ENCODE peak calls at places on chromosome 21, in seven cellular contexts. One of them, this sample, is unnamed.

GRCh38 chr21:14959343-14959742 is 105.5 kb downstream of the NRIP1 start:
- DNase-seq in transverse colon: no peak
- DNase-seq in lower leg skin: no peak
- DNase-seq in CD8-positive, alpha-beta T cell: no peak
- DNase-seq in WERI-Rb-1: no peak
- DNase-seq in tibial artery: no peak
- DNase-seq in HAP-1: no peak
- DNase-seq in this sample: no peak

GRCh38 chr21:14259669-14260458 is 43.9 kb downstream of the RBM11 start:
- DNase-seq in CD8-positive, alpha-beta T cell: no peak
- DNase-seq in transverse colon: no peak
- DNase-seq in HAP-1: peak
- DNase-seq in lower leg skin: no peak
- DNase-seq in tibial artery: no peak
- DNase-seq in WERI-Rb-1: no peak
- DNase-seq in this sample: no peak

GRCh38 chr21:8990326-8991087 is 1530.9 kb upstream of the TPTE start:
- DNase-seq in HAP-1: no peak
- DNase-seq in tibial artery: no peak
- DNase-seq in lower leg skin: no peak
- DNase-seq in WERI-Rb-1: no peak
- DNase-seq in transverse colon: no peak
- DNase-seq in CD8-positive, alpha-beta T cell: no peak
- DNase-seq in this sample: peak

GRCh38 chr21:29166853-29167252 is 36.4 kb downstream of the MAP3K7CL start:
- DNase-seq in CD8-positive, alpha-beta T cell: no peak
- DNase-seq in lower leg skin: no peak
- DNase-seq in tibial artery: no peak
- DNase-seq in WERI-Rb-1: no peak
- DNase-seq in transverse colon: no peak
- DNase-seq in HAP-1: no peak
- DNase-seq in this sample: no peak

GRCh38 chr21:18155508-18156193 is 89.0 kb upstream of the CHODL start:
- DNase-seq in HAP-1: no peak
- DNase-seq in CD8-positive, alpha-beta T cell: no peak
- DNase-seq in WERI-Rb-1: no peak
- DNase-seq in lower leg skin: no peak
- DNase-seq in transverse colon: no peak
- DNase-seq in tibial artery: no peak
- DNase-seq in this sample: no peak

GRCh38 chr21:14773777-14774345 is 227.7 kb upstream of the SAMSN1 start:
- DNase-seq in WERI-Rb-1: peak
- DNase-seq in HAP-1: peak
- DNase-seq in lower leg skin: no peak
- DNase-seq in transverse colon: peak
- DNase-seq in tibial artery: no peak
- DNase-seq in CD8-positive, alpha-beta T cell: peak
- DNase-seq in this sample: peak

GRCh38 chr21:26887241-26887640 is 42.0 kb upstream of the ADAMTS1 start:
- DNase-seq in CD8-positive, alpha-beta T cell: no peak
- DNase-seq in transverse colon: no peak
- DNase-seq in HAP-1: no peak
- DNase-seq in tibial artery: no peak
- DNase-seq in WERI-Rb-1: no peak
- DNase-seq in lower leg skin: no peak
- DNase-seq in this sample: no peak

GRCh38 chr21:33802458-33802857 is 113.1 kb downstream of the ATP5PO start:
- DNase-seq in CD8-positive, alpha-beta T cell: no peak
- DNase-seq in transverse colon: no peak
- DNase-seq in WERI-Rb-1: no peak
- DNase-seq in HAP-1: no peak
- DNase-seq in lower leg skin: no peak
- DNase-seq in tibial artery: no peak
- DNase-seq in this sample: no peak

GRCh38 chr21:25895565-25896205 is 160.9 kb downstream of the GABPA start:
- DNase-seq in WERI-Rb-1: peak
- DNase-seq in transverse colon: no peak
- DNase-seq in CD8-positive, alpha-beta T cell: no peak
- DNase-seq in HAP-1: peak
- DNase-seq in lower leg skin: no peak
- DNase-seq in tibial artery: no peak
- DNase-seq in this sample: peak

GRCh38 chr21:40143822-40144525 is 276.7 kb downstream of the PCP4 start:
- DNase-seq in tibial artery: no peak
- DNase-seq in HAP-1: peak
- DNase-seq in transverse colon: peak
- DNase-seq in WERI-Rb-1: peak
- DNase-seq in CD8-positive, alpha-beta T cell: no peak
- DNase-seq in lower leg skin: no peak
- DNase-seq in this sample: peak

GRCh38 chr21:34807881-34808568 is 139.2 kb downstream of the CLIC6 start:
- DNase-seq in WERI-Rb-1: no peak
- DNase-seq in HAP-1: no peak
- DNase-seq in CD8-positive, alpha-beta T cell: no peak
- DNase-seq in transverse colon: no peak
- DNase-seq in lower leg skin: peak
- DNase-seq in tibial artery: peak
- DNase-seq in this sample: no peak

GRCh38 chr21:21921410-21922232 is 923.4 kb downstream of the NCAM2 start:
- DNase-seq in CD8-positive, alpha-beta T cell: no peak
- DNase-seq in HAP-1: peak
- DNase-seq in WERI-Rb-1: no peak
- DNase-seq in tibial artery: no peak
- DNase-seq in lower leg skin: no peak
- DNase-seq in transverse colon: no peak
- DNase-seq in this sample: peak

GRCh38 chr21:29056005-29056404 is 17.4 kb downstream of the CCT8 start:
- DNase-seq in CD8-positive, alpha-beta T cell: no peak
- DNase-seq in lower leg skin: no peak
- DNase-seq in HAP-1: no peak
- DNase-seq in WERI-Rb-1: no peak
- DNase-seq in transverse colon: no peak
- DNase-seq in tibial artery: no peak
- DNase-seq in this sample: no peak

GRCh38 chr21:34908424-34909055 is 140.6 kb downstream of the RUNX1 start:
- DNase-seq in transverse colon: no peak
- DNase-seq in tibial artery: no peak
- DNase-seq in WERI-Rb-1: no peak
- DNase-seq in CD8-positive, alpha-beta T cell: no peak
- DNase-seq in lower leg skin: no peak
- DNase-seq in HAP-1: no peak
- DNase-seq in this sample: no peak

GRCh38 chr21:35987475-35987874 is 72.9 kb downstream of the SETD4 start:
- DNase-seq in tibial artery: no peak
- DNase-seq in lower leg skin: no peak
- DNase-seq in transverse colon: no peak
- DNase-seq in CD8-positive, alpha-beta T cell: no peak
- DNase-seq in HAP-1: no peak
- DNase-seq in WERI-Rb-1: no peak
- DNase-seq in this sample: no peak

GRCh38 chr21:22758478-22758877 is 1760.3 kb downstream of the NCAM2 start:
- DNase-seq in CD8-positive, alpha-beta T cell: no peak
- DNase-seq in HAP-1: no peak
- DNase-seq in lower leg skin: no peak
- DNase-seq in tibial artery: no peak
- DNase-seq in WERI-Rb-1: no peak
- DNase-seq in transverse colon: no peak
- DNase-seq in this sample: peak

GRCh38 chr21:26469789-26470188 is 103.3 kb downstream of the CYYR1 start:
- DNase-seq in WERI-Rb-1: no peak
- DNase-seq in tibial artery: no peak
- DNase-seq in HAP-1: no peak
- DNase-seq in lower leg skin: peak
- DNase-seq in CD8-positive, alpha-beta T cell: no peak
- DNase-seq in transverse colon: no peak
- DNase-seq in this sample: no peak

GRCh38 chr21:35236090-35236489 is 187.0 kb upstream of the RUNX1 start:
- DNase-seq in WERI-Rb-1: no peak
- DNase-seq in tibial artery: no peak
- DNase-seq in transverse colon: no peak
- DNase-seq in HAP-1: no peak
- DNase-seq in CD8-positive, alpha-beta T cell: no peak
- DNase-seq in lower leg skin: no peak
- DNase-seq in this sample: no peak

GRCh38 chr21:33904041-33904440 is 11.6 kb downstream of the ATP5PO start:
- DNase-seq in WERI-Rb-1: no peak
- DNase-seq in transverse colon: no peak
- DNase-seq in lower leg skin: no peak
- DNase-seq in HAP-1: no peak
- DNase-seq in CD8-positive, alpha-beta T cell: no peak
- DNase-seq in tibial artery: no peak
- DNase-seq in this sample: no peak

DNA sequence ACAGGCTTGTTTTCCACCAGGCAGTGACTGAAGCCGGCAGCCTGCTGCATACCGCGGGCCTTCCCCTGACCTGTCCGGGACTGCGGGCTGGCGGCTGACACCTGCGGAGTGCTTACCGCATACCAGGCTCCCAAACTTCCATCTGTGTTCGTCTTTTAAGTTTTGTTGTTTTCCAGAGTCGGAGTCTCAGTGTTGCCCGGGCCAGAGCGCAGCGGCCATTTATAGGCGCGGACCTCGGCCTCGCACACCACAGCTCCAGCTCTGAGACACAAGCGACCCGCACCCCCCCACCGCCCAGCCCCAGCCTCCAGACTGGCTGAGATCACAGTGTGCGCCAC is 1.4 kb upstream of the ADARB1 start:
- DNase-seq in lower leg skin: no peak
- DNase-seq in tibial artery: no peak
- DNase-seq in WERI-Rb-1: no peak
- DNase-seq in HAP-1: no peak
- DNase-seq in CD8-positive, alpha-beta T cell: no peak
- DNase-seq in transverse colon: no peak
- DNase-seq in this sample: no peak
- H3K4me3 ChIP-seq in lower leg skin: no peak
- H3K4me3 ChIP-seq in tibial artery: peak
- H3K4me3 ChIP-seq in WERI-Rb-1: no peak
- H3K4me3 ChIP-seq in HAP-1: no peak
- H3K4me3 ChIP-seq in CD8-positive, alpha-beta T cell: no peak
- H3K4me3 ChIP-seq in transverse colon: no peak
- H3K4me3 ChIP-seq in this sample: no peak

DNA sequence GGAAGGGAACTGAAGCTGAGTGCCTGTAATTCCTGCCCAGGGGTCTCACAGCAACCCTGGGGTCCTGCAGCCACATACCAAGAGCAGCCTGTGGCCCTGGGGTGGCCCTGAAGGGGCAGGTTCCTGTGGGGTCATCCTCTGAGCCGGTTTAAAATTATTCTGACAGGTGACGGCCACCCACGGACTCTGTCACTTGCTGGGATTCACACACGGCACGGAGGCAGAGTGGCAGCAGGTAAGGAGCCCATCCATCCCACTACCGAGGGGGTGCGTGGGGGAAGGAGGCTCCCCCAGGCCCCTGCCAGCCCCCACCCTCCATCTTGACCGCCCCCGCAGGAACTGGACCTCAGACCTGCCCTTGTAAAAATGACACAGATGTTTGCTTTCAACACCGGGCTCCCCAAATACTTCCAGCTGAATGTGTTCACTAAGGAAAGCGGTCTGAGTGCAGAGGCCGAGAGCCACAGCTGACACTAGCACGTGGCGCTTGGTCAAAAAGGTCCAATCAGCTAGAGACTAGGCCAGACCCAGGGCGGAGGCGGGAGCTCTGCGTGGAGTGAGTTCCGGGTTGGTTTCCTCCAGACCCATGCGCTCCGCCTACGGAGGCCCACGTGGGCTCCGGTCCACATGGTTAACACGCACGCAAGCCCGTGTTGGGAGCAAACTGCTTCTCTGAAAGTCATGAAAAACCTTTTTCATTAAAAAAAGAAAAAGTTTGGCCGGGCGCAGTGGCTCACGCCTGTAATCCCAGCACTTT is 10.0 kb downstream of the YBEY start:
- DNase-seq in lower leg skin: peak
- DNase-seq in tibial artery: peak
- DNase-seq in WERI-Rb-1: no peak
- DNase-seq in HAP-1: no peak
- DNase-seq in transverse colon: peak
- DNase-seq in CD8-positive, alpha-beta T cell: no peak
- DNase-seq in this sample: peak
- H3K4me3 ChIP-seq in lower leg skin: no peak
- H3K4me3 ChIP-seq in tibial artery: peak
- H3K4me3 ChIP-seq in WERI-Rb-1: no peak
- H3K4me3 ChIP-seq in HAP-1: no peak
- H3K4me3 ChIP-seq in transverse colon: peak
- H3K4me3 ChIP-seq in CD8-positive, alpha-beta T cell: no peak
- H3K4me3 ChIP-seq in this sample: no peak

GRCh38 chr21:41371698-41372030 is 9.8 kb downstream of the MX2 start:
- DNase-seq in lower leg skin: no peak
- DNase-seq in WERI-Rb-1: peak
- DNase-seq in CD8-positive, alpha-beta T cell: no peak
- DNase-seq in transverse colon: no peak
- DNase-seq in tibial artery: no peak
- DNase-seq in HAP-1: no peak
- DNase-seq in this sample: no peak

GRCh38 chr21:41369105-41369914 is 7.5 kb downstream of the MX2 start:
- DNase-seq in HAP-1: no peak
- DNase-seq in lower leg skin: no peak
- DNase-seq in tibial artery: peak
- DNase-seq in transverse colon: no peak
- DNase-seq in CD8-positive, alpha-beta T cell: no peak
- DNase-seq in WERI-Rb-1: peak
- DNase-seq in this sample: no peak

GRCh38 chr21:41368361-41369104 is 6.7 kb downstream of the MX2 start:
- DNase-seq in tibial artery: peak
- DNase-seq in HAP-1: no peak
- DNase-seq in WERI-Rb-1: no peak
- DNase-seq in transverse colon: no peak
- DNase-seq in CD8-positive, alpha-beta T cell: no peak
- DNase-seq in lower leg skin: no peak
- DNase-seq in this sample: no peak

GRCh38 chr21:41370840-41371697 is 9.2 kb downstream of the MX2 start:
- DNase-seq in HAP-1: no peak
- DNase-seq in lower leg skin: no peak
- DNase-seq in transverse colon: no peak
- DNase-seq in CD8-positive, alpha-beta T cell: no peak
- DNase-seq in tibial artery: peak
- DNase-seq in WERI-Rb-1: no peak
- DNase-seq in this sample: no peak

GRCh38 chr21:41369915-41370839 is 8.3 kb downstream of the MX2 start:
- DNase-seq in CD8-positive, alpha-beta T cell: no peak
- DNase-seq in WERI-Rb-1: no peak
- DNase-seq in transverse colon: no peak
- DNase-seq in HAP-1: no peak
- DNase-seq in tibial artery: peak
- DNase-seq in lower leg skin: no peak
- DNase-seq in this sample: no peak
- H3K4me3 ChIP-seq in CD8-positive, alpha-beta T cell: peak
- H3K4me3 ChIP-seq in WERI-Rb-1: no peak
- H3K4me3 ChIP-seq in transverse colon: peak
- H3K4me3 ChIP-seq in HAP-1: no peak
- H3K4me3 ChIP-seq in tibial artery: peak
- H3K4me3 ChIP-seq in lower leg skin: no peak
- H3K4me3 ChIP-seq in this sample: no peak

GRCh38 chr21:30936207-30936606 is 54.8 kb upstream of the KRTAP11-1 start:
- DNase-seq in HAP-1: no peak
- DNase-seq in CD8-positive, alpha-beta T cell: no peak
- DNase-seq in transverse colon: no peak
- DNase-seq in WERI-Rb-1: no peak
- DNase-seq in lower leg skin: no peak
- DNase-seq in tibial artery: no peak
- DNase-seq in this sample: no peak

GRCh38 chr21:30935889-30936168 is 54.4 kb upstream of the KRTAP11-1 start:
- DNase-seq in CD8-positive, alpha-beta T cell: no peak
- DNase-seq in HAP-1: no peak
- DNase-seq in tibial artery: no peak
- DNase-seq in transverse colon: no peak
- DNase-seq in WERI-Rb-1: no peak
- DNase-seq in lower leg skin: no peak
- DNase-seq in this sample: no peak

GRCh38 chr21:30935121-30935888 is 53.9 kb upstream of the KRTAP11-1 start:
- DNase-seq in transverse colon: no peak
- DNase-seq in HAP-1: no peak
- DNase-seq in lower leg skin: no peak
- DNase-seq in CD8-positive, alpha-beta T cell: no peak
- DNase-seq in WERI-Rb-1: no peak
- DNase-seq in tibial artery: no peak
- DNase-seq in this sample: no peak
- H3K4me3 ChIP-seq in transverse colon: no peak
- H3K4me3 ChIP-seq in HAP-1: no peak
- H3K4me3 ChIP-seq in lower leg skin: no peak
- H3K4me3 ChIP-seq in CD8-positive, alpha-beta T cell: no peak
- H3K4me3 ChIP-seq in WERI-Rb-1: no peak
- H3K4me3 ChIP-seq in tibial artery: no peak
- H3K4me3 ChIP-seq in this sample: no peak